ENCODE peak calls at places on chromosomes 11 and 22, in eight cellular contexts. G is IMR-90; Z is fibroblast of pulmonary artery; D is bronchial epithelial cell; H is adrenal gland; T is CD4-positive, alpha-beta memory T cell; F is DND-41; I is A549. N is an unnamed sample.
A peak's percentile ranks its signal among the peaks of the same experiment; 100 is the strongest.

GRCh38 chr11:101478587-101479375 is 105.0 kb downstream of the TRPC6 start:
- DNase-seq in G (no peak), Z (no peak), D (peak; percentile 79), H (no peak), T (no peak), F (no peak), I (no peak), N (no peak)

GRCh38 chr11:112625816-112626215 is 335.4 kb upstream of the NCAM1 start:
- DNase-seq in G (no peak), Z (no peak), D (peak; percentile 92), H (no peak), T (no peak), F (no peak), I (no peak), N (no peak)

GRCh38 chr11:9580894-9581293 is 7.4 kb downstream of the WEE1 start:
- DNase-seq in G (no peak), Z (no peak), D (no peak), H (no peak), T (no peak), F (no peak), I (no peak), N (no peak)

GRCh38 chr11:122804161-122804560 is 34.1 kb upstream of the CRTAM start:
- DNase-seq in G (no peak), Z (peak; percentile 29), D (peak; percentile 96), H (no peak), T (no peak), F (no peak), I (no peak), N (no peak)

GRCh38 chr22:47918276-47918928 is 1156.0 kb downstream of the TBC1D22A start:
- DNase-seq in G (no peak), Z (no peak), D (no peak), H (no peak), T (no peak), F (peak; percentile 84), I (no peak), N (no peak)

GRCh38 chr11:122375687-122376399 is 259.8 kb upstream of the BLID start:
- DNase-seq in G (peak; percentile 75), Z (peak; percentile 13), D (peak; percentile 58), H (no peak), T (no peak), F (no peak), I (no peak), N (no peak)

GRCh38 chr11:118658372-118659313 is 20.8 kb downstream of the TREH start:
- DNase-seq in G (no peak), Z (no peak), D (no peak), H (no peak), T (no peak), F (no peak), I (no peak), N (no peak)

GRCh38 chr22:43883012-43883661 is 8.7 kb downstream of the PNPLA5 start:
- DNase-seq in G (peak; percentile 81), Z (peak; percentile 69), D (peak; percentile 73), H (peak; percentile 42), T (peak; percentile 39), F (peak; percentile 46), I (peak; percentile 67), N (no peak)

GRCh38 chr11:10066441-10066840 is 227.6 kb downstream of the SBF2 start:
- DNase-seq in G (no peak), Z (no peak), D (no peak), H (no peak), T (no peak), F (no peak), I (no peak), N (no peak)

GRCh38 chr11:101477926-101478325 is 105.9 kb downstream of the TRPC6 start:
- DNase-seq in G (no peak), Z (no peak), D (no peak), H (no peak), T (no peak), F (no peak), I (no peak), N (no peak)

GRCh38 chr11:79198898-79199250 is 242.0 kb downstream of the TENM4 start:
- DNase-seq in G (peak; percentile 63), Z (peak; percentile 24), D (peak; percentile 70), H (peak; percentile 37), T (no peak), F (no peak), I (no peak), N (no peak)

GRCh38 chr22:35630387-35630793 is 13.3 kb upstream of the MB start:
- DNase-seq in G (peak; percentile 63), Z (peak; percentile 60), D (peak; percentile 56), H (no peak), T (no peak), F (no peak), I (peak; percentile 41), N (no peak)

GRCh38 chr11:130379276-130379675 is 49.1 kb downstream of the ADAMTS8 start:
- DNase-seq in G (no peak), Z (no peak), D (no peak), H (no peak), T (no peak), F (no peak), I (no peak), N (no peak)

GRCh38 chr11:96338910-96339703 is 3.9 kb downstream of the MAML2 start:
- DNase-seq in G (peak; percentile 84), Z (peak; percentile 82), D (peak; percentile 90), H (peak; percentile 65), T (peak; percentile 55), F (peak; percentile 68), I (no peak), N (no peak)
- H3K4me3 ChIP-seq in G (peak overlapping the region; percentile 92), Z (peak overlapping the region; percentile 72), D (no peak overlapping the region), H (peak overlapping the region; percentile 90), T (peak overlapping the region; percentile 60), F (peak overlapping the region; percentile 43), I (no peak overlapping the region), N (peak overlapping the region; percentile 74)

DNA sequence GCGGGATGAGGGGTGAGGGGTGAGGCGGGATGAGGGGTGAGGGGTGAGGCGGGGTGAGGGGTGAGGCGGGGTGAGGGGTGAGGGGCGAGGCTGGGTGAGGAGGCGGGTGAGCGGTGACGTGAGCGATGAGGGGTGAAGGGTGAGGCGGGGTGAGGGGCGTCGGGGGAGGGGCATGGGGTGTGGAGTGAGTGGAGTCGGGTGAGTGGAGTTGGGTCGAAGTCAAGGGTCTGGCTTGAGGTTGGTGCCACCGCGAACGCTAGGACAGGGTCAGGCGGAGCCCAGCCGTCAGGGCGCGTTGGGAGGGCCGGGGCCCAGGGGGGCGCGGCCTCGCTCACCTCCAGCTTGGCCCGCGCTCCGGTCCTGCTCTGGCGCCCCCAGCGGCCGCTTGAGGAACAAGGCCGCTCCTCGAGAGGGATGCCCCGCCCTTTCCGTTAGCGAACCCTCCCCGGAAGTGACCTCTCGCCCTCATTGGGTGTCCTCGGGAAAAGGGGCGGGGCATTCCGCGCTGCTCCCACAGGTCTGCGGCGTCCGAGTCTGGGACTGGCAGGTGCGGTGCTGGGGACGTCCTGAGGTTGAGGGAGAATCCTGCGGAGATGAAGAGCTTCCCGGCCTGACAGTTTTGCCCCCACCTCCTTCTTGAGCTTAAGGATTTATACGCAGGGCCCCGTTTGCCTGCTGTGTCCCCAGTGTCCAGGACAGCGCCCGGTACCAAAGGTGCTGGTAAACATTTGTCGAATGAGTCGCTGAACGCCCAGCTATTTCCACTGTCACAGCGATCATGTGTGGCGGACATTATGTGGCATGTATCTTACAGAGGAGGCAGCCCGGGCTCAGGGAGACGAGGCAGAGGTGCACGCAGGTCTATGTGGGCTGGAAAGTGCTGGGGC is at the start of gene SYCE3:
- DNase-seq in G (peak; percentile 78), Z (peak; percentile 86), D (peak; percentile 80), H (peak; percentile 98), T (peak; percentile 95), F (peak; percentile 98), I (peak; percentile 73), N (peak; percentile 91)
- H3K4me3 ChIP-seq in G (peak within 1 kb of the TSS; percentile 63), Z (peak within 1 kb of the TSS; percentile 60), D (peak within 1 kb of the TSS; percentile 49), H (peak within 1 kb of the TSS; percentile 64), T (peak within 1 kb of the TSS; percentile 62), F (peak within 1 kb of the TSS; percentile 63), I (peak within 1 kb of the TSS; percentile 64), N (peak within 1 kb of the TSS; percentile 65)

GRCh38 chr11:5550440-5551095 is 2.2 kb upstream of the OR52H1 start:
- DNase-seq in G (peak; percentile 91), Z (peak; percentile 46), D (peak; percentile 92), H (no peak), T (no peak), F (no peak), I (no peak), N (no peak)
- H3K4me3 ChIP-seq in G (no peak overlapping the region), Z (no peak overlapping the region), D (no peak overlapping the region), H (no peak overlapping the region), T (no peak overlapping the region), F (no peak overlapping the region), I (no peak overlapping the region), N (no peak overlapping the region)

DNA sequence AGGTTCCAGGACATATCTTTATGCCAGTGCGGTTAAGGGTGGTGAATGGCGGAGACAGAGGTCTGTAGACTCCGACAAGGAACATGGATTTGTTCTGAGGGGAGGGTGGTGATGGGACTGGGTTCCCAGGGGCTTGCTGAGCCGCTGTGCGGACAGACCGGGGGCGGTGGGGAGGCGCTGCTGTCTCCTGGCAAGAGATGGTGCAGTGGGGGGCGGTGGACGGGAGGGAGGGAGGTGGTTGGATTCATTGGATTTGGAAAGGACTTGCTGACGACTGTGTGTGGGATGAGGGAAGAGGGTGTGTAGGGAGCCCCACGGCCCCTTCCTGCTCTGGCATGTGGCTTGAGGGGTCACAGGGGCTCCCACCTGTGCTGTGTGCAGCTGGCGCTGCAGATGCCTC is 43.2 kb downstream of the FLRT1 start:
- DNase-seq in G (no peak), Z (no peak), D (no peak), H (no peak), T (no peak), F (no peak), I (no peak), N (no peak)
- H3K4me3 ChIP-seq in G (no peak overlapping the region), Z (no peak overlapping the region), D (no peak overlapping the region), H (no peak overlapping the region), T (no peak overlapping the region), F (no peak overlapping the region), I (no peak overlapping the region), N (no peak overlapping the region)

DNA sequence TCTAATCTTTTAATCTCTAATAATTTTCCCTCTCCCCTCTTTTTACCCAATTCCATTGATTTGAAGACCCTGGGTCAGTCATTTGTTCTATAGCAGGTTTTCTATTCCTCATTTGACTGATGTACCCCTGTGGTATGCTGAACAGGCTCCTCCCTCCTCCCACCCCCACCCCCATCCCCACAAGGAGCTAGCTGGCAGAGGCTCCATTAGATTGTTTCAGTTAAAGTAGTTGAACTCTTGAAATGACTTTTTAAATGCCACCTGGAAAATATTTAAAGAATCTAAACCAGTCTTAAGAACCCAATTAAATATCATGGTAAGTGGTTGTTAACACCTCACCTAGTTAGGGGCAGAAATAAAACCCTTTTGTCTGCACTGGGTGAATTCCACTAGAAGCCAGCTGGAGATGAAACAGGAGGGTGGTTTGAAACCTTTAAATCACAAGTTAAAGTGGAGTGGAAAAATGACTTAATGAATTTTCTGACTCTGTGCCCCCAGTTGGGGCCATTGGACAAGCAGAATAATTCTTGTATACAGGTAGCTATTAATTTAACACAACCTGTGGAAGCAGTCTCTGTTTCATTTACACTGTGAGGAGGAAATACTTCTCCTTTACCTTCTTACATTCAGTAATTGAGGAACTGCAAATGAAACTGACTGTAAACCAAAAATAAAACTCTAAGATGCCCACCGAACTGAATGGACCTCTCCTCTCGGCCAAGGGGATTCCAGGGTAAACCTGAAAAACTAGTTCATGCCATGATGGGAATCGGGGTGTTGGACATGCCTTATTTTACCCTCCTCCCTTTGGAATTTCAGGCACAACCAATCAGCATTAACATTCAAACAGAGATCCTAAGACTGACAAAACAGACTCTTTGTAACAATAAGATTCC is 30.7 kb downstream of the PRR5L start:
- DNase-seq in G (no peak), Z (no peak), D (no peak), H (no peak), T (no peak), F (no peak), I (no peak), N (no peak)
- H3K4me3 ChIP-seq in G (no peak overlapping the region), Z (no peak overlapping the region), D (no peak overlapping the region), H (no peak overlapping the region), T (no peak overlapping the region), F (no peak overlapping the region), I (no peak overlapping the region), N (no peak overlapping the region)